ENCODE peak calls at places on chromosomes 13 and 19, in five cellular contexts. M is non-pigmented ciliary epithelial cell; P is CD8-positive, alpha-beta memory T cell; T is sciatic nerve; Z is ecto neural progenitor cell. B is an unnamed sample.

GRCh38 chr13:35475960-35476943 is at the start of gene MAB21L1:
- DNase-seq in M (no peak), P (no peak), T (no peak), Z (peak), B (no peak)

GRCh38 chr13:68199271-68199670 is 969.1 kb upstream of the PCDH9 start:
- DNase-seq in M (no peak), P (no peak), T (no peak), Z (no peak), B (no peak)

GRCh38 chr19:39951686-39952085 is 17.3 kb upstream of the FCGBP start:
- DNase-seq in M (no peak), P (no peak), T (no peak), Z (no peak), B (no peak)

GRCh38 chr19:7862413-7862951 is 11.7 kb downstream of the PRR36 start:
- DNase-seq in M (no peak), P (peak), T (peak), Z (peak), B (peak)

GRCh38 chr19:39845621-39846175 is 481 bp downstream of the FBL start:
- DNase-seq in M (no peak), P (no peak), T (peak), Z (peak), B (no peak)

GRCh38 chr13:100707818-100708740 is 33.5 kb upstream of the TMTC4 start:
- DNase-seq in M (peak), P (no peak), T (no peak), Z (no peak), B (no peak)

GRCh38 chr13:19959141-19959830 is 759 bp downstream of the ZMYM2 start:
- DNase-seq in M (no peak), P (peak), T (peak), Z (peak), B (peak)

GRCh38 chr13:34435338-34435737 is 506.7 kb upstream of the NBEA start:
- DNase-seq in M (no peak), P (no peak), T (no peak), Z (no peak), B (no peak)

GRCh38 chr13:25375727-25376358 is 4.1 kb downstream of the ATP8A2 start:
- DNase-seq in M (peak), P (no peak), T (no peak), Z (no peak), B (no peak)

GRCh38 chr13:41004875-41005693 is 14.0 kb downstream of the ELF1 start:
- DNase-seq in M (no peak), P (no peak), T (no peak), Z (no peak), B (no peak)

GRCh38 chr13:50261502-50261901 is 246.3 kb downstream of the KCNRG start:
- DNase-seq in M (no peak), P (no peak), T (no peak), Z (no peak), B (no peak)

GRCh38 chr19:40549007-40549708 is 27.5 kb upstream of the SHKBP1 start:
- DNase-seq in M (no peak), P (peak), T (peak), Z (peak), B (peak)

GRCh38 chr13:45695198-45695730 is 6.9 kb upstream of the CBY2 start:
- DNase-seq in M (no peak), P (no peak), T (no peak), Z (no peak), B (no peak)

GRCh38 chr19:14786421-14786851 is 8.1 kb upstream of the ADGRE2 start:
- DNase-seq in M (no peak), P (no peak), T (no peak), Z (peak), B (no peak)

GRCh38 chr13:49351871-49352270 is 92.0 kb downstream of the CAB39L start:
- DNase-seq in M (peak), P (no peak), T (no peak), Z (no peak), B (no peak)

GRCh38 chr19:42601811-42602443 is 7.2 kb upstream of the CEACAM8 start:
- DNase-seq in M (no peak), P (no peak), T (no peak), Z (no peak), B (no peak)

GRCh38 chr13:106104281-106104901 is 431.1 kb downstream of the EFNB2 start:
- DNase-seq in M (peak), P (no peak), T (no peak), Z (no peak), B (no peak)

GRCh38 chr19:47274891-47275865 is 493 bp downstream of the INAFM1 start:
- DNase-seq in M (no peak), P (no peak), T (peak), Z (no peak), B (no peak)

GRCh38 chr13:32254916-32255743 is 60.0 kb downstream of the ZAR1L start:
- DNase-seq in M (no peak), P (no peak), T (no peak), Z (no peak), B (no peak)

B was measured in T-helper 22 cell.